ENCODE peak calls at places on chromosomes 2 and 18, in ten cellular contexts. O is AG04450; C is cerebellar cortex; U is osteocyte; R is stimulated activated CD8-positive, alpha-beta memory T cell treated with anti-CD3 and anti-CD28 coated beads, Interleukin-15, amount 100 ng/mL, for 4 hours; K is GM04504; Z is fibroblast of lung; D is IMR-90; J is activated CD8-positive, alpha-beta memory T cell treated with anti-CD3 and anti-CD28 coated beads for 24 hours; Y is NCI-H774. E is an unnamed sample.

GRCh38 chr2:74789278-74789677 is 44.6 kb upstream of the HK2 start:
- DNase-seq in O (no peak), C (no peak), U (no peak), R (no peak), K (no peak), Z (no peak), D (no peak), J (no peak), Y (no peak), E (no peak)

GRCh38 chr2:65320042-65320711 is 92.5 kb downstream of the ACTR2 start:
- DNase-seq in O (peak; percentile 82), C (peak; percentile 33), U (no peak), R (no peak), K (peak; percentile 75), Z (peak; percentile 88), D (peak; percentile 98), J (no peak), Y (no peak), E (peak; percentile 89)

GRCh38 chr2:236847538-236848263 is 238.0 kb upstream of the COPS8 start:
- DNase-seq in O (no peak), C (no peak), U (no peak), R (no peak), K (no peak), Z (no peak), D (no peak), J (no peak), Y (no peak), E (no peak)

GRCh38 chr2:100877555-100877954 is 57.6 kb downstream of the NPAS2 start:
- DNase-seq in O (no peak), C (peak; percentile 12), U (no peak), R (no peak), K (no peak), Z (peak; percentile 74), D (peak; percentile 63), J (no peak), Y (no peak), E (no peak)

GRCh38 chr2:37499113-37499512 is 154.7 kb downstream of the QPCT start:
- DNase-seq in O (no peak), C (no peak), U (no peak), R (no peak), K (no peak), Z (no peak), D (no peak), J (no peak), Y (no peak), E (no peak)

GRCh38 chr2:43326116-43326825 is 99.9 kb upstream of the ZFP36L2 start:
- DNase-seq in O (no peak), C (no peak), U (no peak), R (no peak), K (no peak), Z (no peak), D (no peak), J (no peak), Y (no peak), E (no peak)

GRCh38 chr18:9404565-9405060 is 70.0 kb downstream of the TWSG1 start:
- DNase-seq in O (no peak), C (no peak), U (no peak), R (no peak), K (no peak), Z (no peak), D (no peak), J (peak; percentile 60), Y (no peak), E (no peak)

GRCh38 chr2:190382851-190383250 is 25.3 kb upstream of the MFSD6 start:
- DNase-seq in O (no peak), C (peak; percentile 85), U (no peak), R (peak; percentile 10), K (no peak), Z (peak; percentile 59), D (peak; percentile 41), J (no peak), Y (peak; percentile 6), E (no peak)

GRCh38 chr2:234954551-234954992 is 2.8 kb downstream of the SH3BP4 start:
- DNase-seq in O (no peak), C (no peak), U (no peak), R (no peak), K (no peak), Z (no peak), D (peak; percentile 64), J (no peak), Y (no peak), E (no peak)

GRCh38 chr18:6370886-6371635 is 43.6 kb downstream of the L3MBTL4 start:
- DNase-seq in O (no peak), C (no peak), U (no peak), R (no peak), K (no peak), Z (no peak), D (no peak), J (no peak), Y (peak; percentile 73), E (no peak)

GRCh38 chr2:43226558-43226954 is at the start of gene ZFP36L2:
- DNase-seq in O (peak; percentile 83), C (peak; percentile 77), U (peak; percentile 99), R (peak; percentile 88), K (peak; percentile 94), Z (peak; percentile 96), D (peak; percentile 93), J (peak; percentile 97), Y (peak; percentile 95), E (peak; percentile 99)

GRCh38 chr18:7069191-7069590 is 48.4 kb downstream of the LAMA1 start:
- DNase-seq in O (no peak), C (no peak), U (no peak), R (no peak), K (no peak), Z (no peak), D (no peak), J (no peak), Y (no peak), E (no peak)